ENCODE peak calls at places on chromosomes 2 and 18, in four cellular contexts. C is lower lobe of right lung, T is psoas muscle, N is GM12865. J is an unnamed sample.

GRCh38 chr18:44915661-44916060 is 235.0 kb downstream of the SETBP1 start:
- DNase-seq in C (no peak), T (no peak), N (no peak), J (no peak)

GRCh38 chr18:76687271-76688006 is 134.9 kb upstream of the ZNF236 start:
- DNase-seq in C (no peak), T (no peak), N (no peak), J (peak; percentile 55)

GRCh38 chr2:152782171-152782570 is 63.8 kb downstream of the ARL6IP6 start:
- DNase-seq in C (no peak), T (no peak), N (no peak), J (no peak)

GRCh38 chr2:38277245-38278119 is 99.6 kb downstream of the ATL2 start:
- DNase-seq in C (no peak), T (no peak), N (no peak), J (no peak)

GRCh38 chr2:162043132-162043531 is 30.9 kb downstream of the DPP4 start:
- DNase-seq in C (no peak), T (no peak), N (no peak), J (no peak)

GRCh38 chr18:69943021-69943420 is 4.7 kb downstream of the CD226 start:
- DNase-seq in C (no peak), T (no peak), N (peak; percentile 35), J (no peak)

GRCh38 chr2:141941224-141941714 is 189.5 kb downstream of the LRP1B start:
- DNase-seq in C (no peak), T (no peak), N (no peak), J (no peak)

GRCh38 chr2:239998006-239998405 is 27.1 kb downstream of the NDUFA10 start:
- DNase-seq in C (no peak), T (no peak), N (no peak), J (no peak)

GRCh38 chr18:50830544-50830943 is 10.7 kb upstream of the MRO start:
- DNase-seq in C (no peak), T (no peak), N (peak; percentile 42), J (peak; percentile 47)

DNA sequence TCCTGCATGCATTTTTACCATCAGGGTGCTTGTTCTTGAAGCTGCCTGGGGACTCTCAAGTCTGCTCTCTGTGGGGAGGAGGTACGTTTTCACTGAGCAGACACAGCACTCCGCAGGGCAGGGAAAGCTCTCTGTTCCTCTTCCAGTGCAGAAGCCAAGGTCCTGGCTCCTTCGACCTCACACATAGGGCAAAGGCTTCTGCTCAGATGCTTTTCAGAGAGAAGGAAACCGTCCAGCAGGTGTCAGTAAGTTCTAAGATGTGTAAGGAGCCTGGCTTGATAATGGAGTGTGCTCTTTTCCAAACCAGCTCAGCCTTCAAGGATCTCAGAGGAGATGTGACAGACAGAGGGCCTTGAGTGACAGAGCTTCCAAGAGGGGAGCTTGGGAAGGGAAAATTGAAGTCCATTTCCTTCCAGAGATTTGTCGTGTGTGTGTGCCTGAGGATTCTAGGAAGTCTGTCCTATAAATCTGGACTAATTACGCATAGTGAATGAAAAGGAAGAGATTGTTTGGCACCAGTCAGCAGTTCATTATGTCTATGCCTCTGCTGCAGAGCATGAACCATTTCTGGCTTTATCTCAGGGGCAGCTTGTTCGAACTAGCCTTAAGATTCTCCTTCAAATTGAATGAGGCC is 67.4 kb upstream of the UPP2 start:
- DNase-seq in C (no peak), T (no peak), N (peak; percentile 57), J (peak; percentile 26)
- TF ChIP-seq CTCF in C (peak; percentile 52), T (peak; percentile 37), N (peak; percentile 31), J (peak; percentile 40)

DNA sequence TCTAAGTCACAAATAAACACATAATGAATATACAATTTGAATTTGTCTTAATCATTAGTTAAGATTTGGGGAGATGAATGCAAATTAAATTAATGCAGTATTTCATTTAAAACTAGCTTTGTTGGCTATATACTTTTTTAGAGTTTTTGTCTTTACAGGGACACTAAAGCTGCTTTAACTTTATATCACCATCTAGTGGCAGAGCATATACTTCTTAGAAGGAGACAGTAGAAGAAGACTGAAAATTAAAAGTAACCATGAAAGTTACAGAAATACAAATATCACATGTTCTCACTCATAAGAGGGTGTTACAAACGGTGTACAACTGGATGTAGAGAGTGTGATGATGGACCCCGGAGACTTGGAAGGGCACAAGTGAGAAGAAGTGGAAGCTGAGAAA is 268.3 kb upstream of the NETO1 start:
- DNase-seq in C (no peak), T (no peak), N (no peak), J (peak; percentile 29)
- TF ChIP-seq CTCF in C (no peak), T (no peak), N (no peak), J (peak; percentile 29)

GRCh38 chr2:196337618-196337953 is 166.2 kb upstream of the STK17B start:
- DNase-seq in C (no peak), T (no peak), N (no peak), J (no peak)
- TF ChIP-seq CTCF in C (peak; percentile 7), T (no peak), N (no peak), J (no peak)

DNA sequence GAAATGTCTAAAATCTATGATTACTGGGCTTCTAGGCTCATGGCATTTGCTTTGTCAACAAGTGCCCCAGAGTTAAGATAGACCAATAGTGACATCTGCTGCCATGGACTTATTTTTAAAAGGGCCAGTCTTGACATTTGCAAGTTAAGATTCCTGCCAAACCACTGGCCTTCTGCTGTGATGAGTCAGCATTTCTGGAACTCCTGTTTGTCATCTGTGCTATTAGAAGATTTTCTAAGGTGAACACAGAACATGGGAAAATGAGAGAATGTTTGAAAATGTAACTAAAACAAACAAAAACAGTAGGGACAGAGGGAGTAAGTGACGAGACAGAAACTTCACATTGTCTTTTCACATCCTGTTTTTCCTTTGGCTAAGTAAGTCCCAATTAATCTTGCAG is 93.7 kb upstream of the WDR75 start:
- DNase-seq in C (no peak), T (no peak), N (peak; percentile 67), J (peak; percentile 12)
- TF ChIP-seq CTCF in C (peak; percentile 12), T (peak; percentile 39), N (no peak), J (no peak)

GRCh38 chr2:223989206-223989859 is 32.1 kb downstream of the MRPL44 start:
- DNase-seq in C (no peak), T (no peak), N (peak; percentile 9), J (no peak)
- TF ChIP-seq CTCF in C (no peak), T (no peak), N (no peak), J (no peak)

GRCh38 chr2:132645176-132645575 is 24.8 kb downstream of the LYPD1 start:
- DNase-seq in C (no peak), T (no peak), N (peak; percentile 32), J (no peak)

GRCh38 chr2:132640116-132640515 is 29.9 kb downstream of the LYPD1 start:
- DNase-seq in C (no peak), T (no peak), N (no peak), J (no peak)

GRCh38 chr2:132645943-132646804 is 23.8 kb downstream of the LYPD1 start:
- DNase-seq in C (no peak), T (no peak), N (peak; percentile 8), J (no peak)

GRCh38 chr2:132642415-132642814 is 27.6 kb downstream of the LYPD1 start:
- DNase-seq in C (no peak), T (no peak), N (no peak), J (no peak)

DNA sequence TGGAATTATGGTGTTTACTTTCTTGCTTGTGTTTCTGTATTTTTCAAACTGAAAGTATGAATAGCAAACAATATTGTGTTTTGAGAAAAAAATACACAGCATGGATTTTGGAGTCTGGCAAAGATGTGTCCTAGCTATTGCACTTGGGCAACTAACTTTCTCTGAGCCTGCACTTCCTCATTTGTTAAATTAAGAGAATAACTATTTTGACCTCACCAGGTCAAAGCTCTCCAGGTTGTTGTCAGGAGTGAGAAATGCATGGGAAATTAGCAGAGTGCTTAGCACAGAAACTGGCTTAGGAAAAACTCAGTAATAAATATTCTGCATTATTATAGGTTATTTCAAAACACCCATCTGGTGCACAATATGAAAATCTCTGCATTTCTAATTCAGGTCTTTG is 28.2 kb downstream of the LYPD1 start:
- DNase-seq in C (no peak), T (no peak), N (no peak), J (no peak)
- TF ChIP-seq CTCF in C (no peak), T (no peak), N (no peak), J (no peak)

DNA sequence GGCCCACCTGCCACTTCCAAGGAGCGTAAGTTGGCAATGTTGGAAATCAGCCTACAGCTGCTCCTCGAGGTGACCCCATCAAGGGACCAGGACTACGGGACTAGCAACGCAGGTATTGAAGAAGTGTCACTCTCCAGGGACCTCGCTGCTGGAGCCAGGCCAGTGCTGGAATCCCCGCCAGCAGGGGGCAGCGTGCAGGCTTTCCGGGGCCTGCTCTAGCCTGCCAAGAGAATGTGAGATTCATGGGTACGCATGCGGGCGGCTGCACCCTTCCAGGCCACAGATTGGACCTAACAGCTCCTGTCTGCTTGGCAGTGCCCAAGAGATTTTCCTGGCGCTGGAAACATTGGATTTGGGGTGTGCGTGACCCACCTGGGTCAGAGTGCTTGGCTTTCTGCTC is 182.8 kb upstream of the RAB12 start:
- DNase-seq in C (no peak), T (no peak), N (peak; percentile 24), J (no peak)
- TF ChIP-seq CTCF in C (peak; percentile 20), T (no peak), N (peak; percentile 43), J (peak; percentile 6)

GRCh38 chr2:190819835-190820234 is 60.8 kb upstream of the GLS start:
- DNase-seq in C (no peak), T (no peak), N (no peak), J (no peak)
- TF ChIP-seq CTCF in C (no peak), T (no peak), N (no peak), J (no peak)

DNA sequence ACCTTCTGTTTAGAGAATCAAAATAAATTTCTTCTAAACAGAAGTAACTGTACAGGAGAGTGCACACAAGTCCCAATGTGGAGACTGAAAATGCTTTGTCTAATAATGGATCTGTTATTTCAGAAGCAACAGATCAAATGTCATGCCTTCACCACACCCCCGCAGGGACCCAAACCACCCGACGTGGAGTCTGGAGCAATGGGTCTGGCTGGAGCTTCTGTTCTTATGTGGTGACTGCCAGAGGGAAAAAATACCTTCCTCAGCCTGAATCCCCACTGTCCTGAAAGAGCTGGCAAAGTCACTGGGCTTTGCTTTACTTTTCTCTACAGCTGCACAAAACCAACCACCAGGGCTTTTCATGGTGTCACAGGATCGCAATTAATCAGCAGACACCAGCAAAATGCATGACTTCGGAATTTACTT is 119.0 kb upstream of the ZFP36L2 start:
- DNase-seq in C (no peak), T (peak; percentile 87), N (no peak), J (no peak)
- TF ChIP-seq CTCF in C (no peak), T (peak; percentile 31), N (no peak), J (no peak)

J was measured in GM13976.